ENCODE peak calls at places on chromosome 14, in six cellular contexts. P is sigmoid colon, U is brain microvascular endothelial cell, I is lower lobe of right lung, D is OCI-LY7, W is cardiac muscle cell. B is an unnamed sample. For H3K36me3, the result is how much of the 10 kb centered on the place peaks cover.

GRCh38 chr14:80324649-80325048 is 113.3 kb upstream of the DIO2 start:
- DNase-seq in D (no peak), I (no peak), P (no peak), W (no peak), U (no peak), B (no peak)

GRCh38 chr14:24353551-24354529 is 14.0 kb upstream of the RIPK3 start:
- DNase-seq in U (no peak), W (peak), D (no peak), P (no peak), I (no peak), B (no peak)

GRCh38 chr14:59190372-59190771 is 1.9 kb downstream of the DAAM1 start:
- DNase-seq in I (no peak), P (no peak), W (peak), U (no peak), D (peak), B (peak)

GRCh38 chr14:32300146-32300545 is 29.0 kb upstream of the AKAP6 start:
- DNase-seq in P (no peak), U (no peak), I (no peak), W (no peak), D (no peak), B (peak)

GRCh38 chr14:65229431-65230286 is 127.3 kb upstream of the MAX start:
- DNase-seq in W (peak), I (peak), U (no peak), D (peak), P (no peak), B (peak)

GRCh38 chr14:21917699-21918436 is 244.2 kb upstream of the OR4E1 start:
- DNase-seq in U (peak), I (no peak), W (peak), D (peak), P (no peak), B (peak)

GRCh38 chr14:98955036-98955740 is 316.8 kb downstream of the BCL11B start:
- DNase-seq in I (no peak), P (peak), D (no peak), U (no peak), W (no peak), B (no peak)

GRCh38 chr14:43449291-43449690 is 1057.8 kb downstream of the FSCB start:
- DNase-seq in U (no peak), D (no peak), I (no peak), W (peak), P (no peak), B (no peak)

GRCh38 chr14:102571043-102571442 is 21.4 kb upstream of the RCOR1 start:
- DNase-seq in W (no peak), P (no peak), U (no peak), I (no peak), D (no peak), B (no peak)

GRCh38 chr14:73759183-73759713 is 45.1 kb upstream of the PNMA1 start:
- DNase-seq in D (peak), U (no peak), P (peak), W (peak), I (peak), B (peak)

GRCh38 chr14:96997269-96997668 is 200.1 kb downstream of the VRK1 start:
- DNase-seq in W (no peak), D (no peak), I (no peak), U (no peak), P (no peak), B (no peak)

GRCh38 chr14:61847861-61848260 is 85.6 kb downstream of the SNAPC1 start:
- DNase-seq in D (no peak), I (no peak), U (no peak), P (no peak), W (no peak), B (no peak)

GRCh38 chr14:77268989-77269595 is 1.9 kb downstream of the NGB start:
- DNase-seq in P (no peak), D (peak), W (no peak), U (no peak), I (no peak), B (no peak)

GRCh38 chr14:65962952-65963351 is 523.2 kb upstream of the CCDC196 start:
- DNase-seq in D (no peak), I (no peak), W (no peak), U (no peak), P (no peak), B (no peak)

GRCh38 chr14:35814371-35815005 is 5.4 kb upstream of the RALGAPA1 start:
- DNase-seq in P (no peak), U (peak), W (peak), I (no peak), D (peak), B (peak)

GRCh38 chr14:98444077-98444476 is 827.9 kb downstream of the BCL11B start:
- DNase-seq in D (no peak), P (no peak), I (no peak), W (no peak), U (no peak), B (no peak)

GRCh38 chr14:105161964-105162363 is 6.6 kb downstream of the JAG2 start:
- DNase-seq in W (no peak), D (no peak), U (no peak), I (no peak), P (no peak), B (no peak)

GRCh38 chr14:71538949-71539659 is 393.1 kb upstream of the RGS6 start:
- DNase-seq in U (no peak), D (no peak), P (no peak), W (peak), I (no peak), B (no peak)

GRCh38 chr14:97710726-97711125 is 913.5 kb downstream of the VRK1 start:
- DNase-seq in U (no peak), D (no peak), W (no peak), P (no peak), I (no peak), B (no peak)

GRCh38 chr14:54881235-54881760 is 21.3 kb downstream of the GCH1 start:
- DNase-seq in W (peak), I (no peak), U (peak), D (peak), P (no peak), B (no peak)

GRCh38 chr14:36931796-36932195 is 240.6 kb downstream of the SLC25A21 start:
- DNase-seq in U (no peak), D (no peak), I (no peak), P (no peak), W (no peak), B (no peak)

GRCh38 chr14:72291908-72292688 is 359.9 kb downstream of the RGS6 start:
- DNase-seq in W (peak), P (no peak), I (no peak), U (peak), D (peak), B (peak)

GRCh38 chr14:55071870-55072640 is 20.6 kb downstream of the MAPK1IP1L start:
- DNase-seq in D (peak), W (peak), I (no peak), U (peak), P (no peak), B (peak)

GRCh38 chr14:58428011-58428807 is 690 bp downstream of the KIAA0586 start:
- DNase-seq in W (peak), I (no peak), U (peak), P (no peak), D (peak), B (peak)

GRCh38 chr14:89178802-89179201 is 238.2 kb downstream of the FOXN3 start:
- DNase-seq in U (no peak), W (peak), D (no peak), P (no peak), I (no peak), B (no peak)

GRCh38 chr14:31026395-31027096 is 367 bp upstream of the STRN3 start:
- DNase-seq in U (peak), W (peak), D (peak), I (peak), P (peak), B (peak)
- TF ChIP-seq CTCF in U (peak), W (no peak), D (no peak), I (no peak), P (no peak), B (no peak)

DNA sequence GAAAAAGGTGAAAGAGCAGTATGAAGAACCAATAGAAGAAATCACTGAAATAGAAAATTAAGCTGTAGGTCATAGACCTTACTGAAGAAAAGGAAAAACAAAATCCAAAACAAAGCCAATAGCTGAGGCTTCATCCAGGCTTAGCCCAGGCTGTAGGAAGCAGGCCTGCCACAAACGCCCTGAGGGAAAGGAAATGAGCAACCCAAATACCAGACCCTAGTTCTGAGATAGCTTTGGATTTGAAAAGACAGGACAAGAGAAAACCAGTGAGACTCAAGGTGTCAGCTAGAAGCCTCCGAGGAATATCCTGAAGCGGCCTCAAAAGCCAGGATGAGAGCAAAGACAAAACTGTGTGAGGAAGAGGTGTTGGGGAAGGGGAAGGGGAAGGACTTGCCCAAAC is 79.2 kb downstream of the FERMT2 start:
- DNase-seq in W (no peak), D (no peak), I (no peak), U (no peak), P (no peak), B (no peak)
- H3K36me3 ChIP-seq in W (half or more), D (under half), I (half or more), U (half or more), P (half or more), B (under half)

DNA sequence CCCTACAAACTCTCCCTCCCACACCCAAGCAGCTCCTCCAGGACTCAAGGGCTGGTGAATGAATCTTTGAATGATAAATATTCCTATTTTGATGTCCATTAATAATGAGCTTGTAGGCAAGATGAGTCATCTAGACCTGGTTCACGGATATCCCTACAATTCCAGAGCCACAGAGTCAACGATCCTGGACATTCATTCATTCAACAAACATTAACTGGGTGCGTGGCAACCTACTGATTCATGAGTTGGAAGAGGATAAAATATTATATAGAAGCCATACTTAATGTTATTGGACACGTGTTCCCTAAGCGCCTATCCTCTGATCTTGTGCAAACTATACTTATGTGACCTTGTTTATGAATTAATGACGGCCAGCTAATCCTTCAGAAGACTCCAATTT is 420 bp upstream of the OTUB2 start:
- DNase-seq in U (no peak), I (no peak), D (no peak), W (no peak), P (no peak), B (no peak)
- H3K4me3 ChIP-seq in U (peak), I (peak), D (no peak), W (no peak), P (peak), B (peak)

GRCh38 chr14:56759094-56759493 is 51.2 kb downstream of the OTX2 start:
- DNase-seq in D (no peak), P (no peak), U (no peak), W (no peak), I (no peak), B (no peak)
- TF ChIP-seq CTCF in D (no peak), P (no peak), U (no peak), W (no peak), I (no peak), B (no peak)

GRCh38 chr14:69079188-69079742 is 73.7 kb downstream of the DCAF5 start:
- DNase-seq in D (no peak), U (peak), W (peak), I (no peak), P (no peak), B (no peak)
- H3K36me3 ChIP-seq in D (under half), U (under half), W (under half), I (under half), P (under half), B (under half)

GRCh38 chr14:104135904-104136471 is 2.4 kb upstream of the KIF26A start:
- DNase-seq in W (no peak), I (peak), P (no peak), D (no peak), U (no peak), B (no peak)
- H3K4me3 ChIP-seq in W (peak), I (peak), P (no peak), D (no peak), U (no peak), B (no peak)